ENCODE peak calls at places on chromosomes 16 and 17, in nine cellular contexts. L, Q, Y, C, B, W, F, K and N are unnamed samples.

GRCh38 chr16:53960050-53960812 is 256.3 kb downstream of the FTO start:
- DNase-seq in F (no peak), L (no peak), Y (no peak), K (no peak), Q (no peak), C (no peak), W (no peak), B (no peak), N (no peak)

GRCh38 chr17:72788950-72789585 is 303.4 kb downstream of the SLC39A11 start:
- DNase-seq in K (no peak), Y (no peak), W (peak), L (no peak), Q (no peak), B (no peak), C (no peak), F (no peak), N (peak)

GRCh38 chr17:46892192-46892703 is 30.7 kb upstream of the GOSR2 start:
- DNase-seq in F (no peak), L (no peak), C (no peak), Y (peak), B (no peak), Q (no peak), K (no peak), W (no peak), N (no peak)

GRCh38 chr17:16419929-16420271 is 4.5 kb downstream of the TRPV2 start:
- DNase-seq in W (peak), K (no peak), L (no peak), B (no peak), Q (no peak), C (peak), F (no peak), Y (no peak), N (peak)

GRCh38 chr17:67359960-67360817 is 6.2 kb downstream of the PSMD12 start:
- DNase-seq in W (no peak), F (peak), C (peak), B (no peak), L (no peak), Q (no peak), K (no peak), Y (peak), N (peak)

GRCh38 chr17:63841350-63842172 is 924 bp downstream of the SMARCD2 start:
- DNase-seq in B (peak), Q (no peak), F (no peak), K (peak), C (no peak), Y (peak), L (no peak), W (peak), N (peak)

GRCh38 chr16:88634141-88634993 is 4.0 kb upstream of the IL17C start:
- DNase-seq in F (no peak), B (peak), Y (peak), C (peak), K (no peak), W (peak), Q (no peak), L (no peak), N (peak)

GRCh38 chr16:85486256-85486915 is 126.7 kb upstream of the GSE1 start:
- DNase-seq in C (no peak), L (no peak), F (no peak), K (no peak), B (no peak), Y (no peak), Q (no peak), W (no peak), N (no peak)

GRCh38 chr17:45338023-45338781 is 21.4 kb upstream of the MAP3K14 start:
- DNase-seq in B (no peak), F (no peak), K (peak), W (no peak), C (no peak), Y (no peak), Q (no peak), L (no peak), N (no peak)

GRCh38 chr17:81142301-81143199 is 22.8 kb upstream of the PVALEF start:
- DNase-seq in Y (peak), K (peak), Q (peak), L (peak), C (peak), F (peak), W (peak), B (peak), N (peak)

GRCh38 chr17:82775033-82775823 is 23.4 kb downstream of the TBCD start:
- DNase-seq in Q (no peak), B (peak), C (peak), K (peak), L (no peak), Y (peak), F (peak), W (no peak), N (peak)

GRCh38 chr17:81313776-81314409 is 18.8 kb upstream of the SLC38A10 start:
- DNase-seq in W (no peak), K (no peak), C (no peak), F (no peak), B (no peak), L (no peak), Y (no peak), Q (no peak), N (no peak)

GRCh38 chr16:10220942-10221341 is 38.7 kb upstream of the GRIN2A start:
- DNase-seq in F (no peak), L (no peak), K (no peak), C (no peak), B (no peak), Y (no peak), W (no peak), Q (no peak), N (no peak)

GRCh38 chr17:80198144-80198661 is 21.9 kb downstream of the SGSH start:
- DNase-seq in F (no peak), Q (no peak), B (no peak), C (no peak), W (no peak), L (no peak), K (no peak), Y (peak), N (no peak)

GRCh38 chr17:51640108-51640622 is 379.8 kb downstream of the UTP18 start:
- DNase-seq in Y (peak), K (no peak), C (no peak), Q (no peak), W (no peak), F (peak), B (no peak), L (no peak), N (peak)

GRCh38 chr17:73542323-73542722 is 101.9 kb downstream of the SDK2 start:
- DNase-seq in W (no peak), C (no peak), L (no peak), Q (no peak), B (no peak), Y (no peak), F (no peak), K (no peak), N (no peak)

GRCh38 chr16:4679156-4679853 is 14.1 kb upstream of the NUDT16L1 start:
- DNase-seq in W (no peak), Y (peak), F (no peak), B (peak), K (peak), L (no peak), Q (no peak), C (peak), N (no peak)

GRCh38 chr17:83007504-83008475 is 71.6 kb upstream of the METRNL start:
- DNase-seq in Q (no peak), L (no peak), W (no peak), F (no peak), B (no peak), Y (peak), K (no peak), C (no peak), N (no peak)

GRCh38 chr17:10516638-10517037 is 1.7 kb downstream of the MYH1 start:
- DNase-seq in L (no peak), B (no peak), Q (no peak), K (no peak), Y (no peak), C (no peak), W (no peak), F (no peak), N (no peak)

GRCh38 chr17:10516065-10516464 is 2.3 kb downstream of the MYH1 start:
- DNase-seq in C (no peak), K (no peak), Q (no peak), B (no peak), Y (no peak), W (no peak), F (no peak), L (no peak), N (no peak)

GRCh38 chr17:10512856-10513255 is 5.5 kb downstream of the MYH1 start:
- DNase-seq in Q (no peak), F (no peak), Y (no peak), B (no peak), K (no peak), W (no peak), L (no peak), C (no peak), N (no peak)

GRCh38 chr17:10518271-10519037 is at the start of gene MYH1:
- DNase-seq in Y (no peak), F (no peak), C (no peak), B (no peak), K (no peak), W (no peak), Q (no peak), L (no peak), N (no peak)

DNA sequence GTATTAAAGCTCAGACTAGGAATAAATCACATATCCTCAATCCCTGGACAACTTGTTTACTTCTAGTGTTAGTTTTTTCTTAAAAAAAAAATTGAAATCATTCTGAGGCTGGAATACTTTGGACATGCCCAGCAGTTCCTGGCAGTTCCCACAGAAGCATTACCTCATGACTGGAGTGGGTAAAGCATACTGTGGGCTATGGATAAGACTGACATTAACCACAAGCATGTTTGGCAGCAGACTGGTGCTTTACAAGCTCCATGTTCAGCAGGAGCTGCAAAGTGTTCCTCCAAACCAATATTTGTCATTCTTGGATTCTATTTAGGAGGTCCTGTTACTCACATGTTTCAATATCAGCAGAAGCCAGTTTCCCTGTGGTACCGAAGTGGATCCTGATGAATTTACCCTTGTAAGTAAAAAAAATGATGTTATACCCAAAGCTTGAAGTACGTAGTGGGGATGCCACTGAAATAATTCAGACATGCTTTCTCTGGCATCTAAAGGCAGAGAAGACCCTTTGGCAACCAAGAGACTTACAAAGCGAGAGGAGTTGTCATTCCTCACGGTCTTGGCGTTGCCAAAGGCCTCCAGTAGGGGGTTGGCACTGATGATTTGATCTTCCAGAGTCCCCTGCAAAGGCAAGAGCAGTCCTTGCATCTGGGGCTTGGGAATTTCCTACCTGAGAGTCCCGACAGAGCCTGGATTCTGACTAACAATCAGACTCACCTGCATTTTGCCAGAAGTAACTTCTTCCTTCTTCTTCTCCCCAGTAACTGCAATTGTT is 4.9 kb downstream of the MYH1 start:
- DNase-seq in L (no peak), Q (no peak), C (no peak), F (no peak), B (no peak), Y (no peak), W (no peak), K (no peak), N (no peak)
- H3K4me3 ChIP-seq in L (no peak), Q (no peak), C (no peak), F (no peak), B (no peak), Y (no peak), W (no peak), K (no peak), N (no peak)

GRCh38 chr17:36778458-36778857 is 158.8 kb upstream of the LHX1 start:
- DNase-seq in L (no peak), K (no peak), Y (no peak), W (no peak), B (no peak), Q (peak), C (no peak), F (no peak), N (no peak)
- TF ChIP-seq CTCF in L (no peak), K (no peak), Y (no peak), W (no peak), B (no peak), Q (no peak), C (no peak), F (no peak), N (no peak)

GRCh38 chr16:24167129-24167528 is 89.0 kb upstream of the CACNG3 start:
- DNase-seq in W (no peak), B (no peak), Y (no peak), K (no peak), Q (no peak), L (no peak), F (no peak), C (no peak), N (no peak)

GRCh38 chr16:24166684-24167083 is 89.5 kb upstream of the CACNG3 start:
- DNase-seq in F (no peak), L (no peak), W (no peak), Q (no peak), B (no peak), K (no peak), Y (no peak), C (no peak), N (no peak)

GRCh38 chr16:24164402-24164801 is 91.7 kb upstream of the CACNG3 start:
- DNase-seq in Q (no peak), K (no peak), W (no peak), L (no peak), F (no peak), Y (no peak), B (no peak), C (no peak), N (no peak)

GRCh38 chr16:24165273-24165672 is 90.9 kb upstream of the CACNG3 start:
- DNase-seq in W (no peak), L (no peak), Y (no peak), K (no peak), Q (no peak), F (no peak), C (no peak), B (no peak), N (no peak)

GRCh38 chr16:24163935-24164334 is 92.2 kb upstream of the CACNG3 start:
- DNase-seq in Q (no peak), L (no peak), C (no peak), F (no peak), K (no peak), B (no peak), Y (no peak), W (no peak), N (no peak)
- H3K4me3 ChIP-seq in Q (no peak), L (no peak), C (no peak), F (no peak), K (no peak), B (no peak), Y (no peak), W (no peak), N (no peak)

GRCh38 chr16:28821874-28822519 is 802 bp upstream of the ATXN2L start:
- DNase-seq in Y (peak), L (no peak), B (no peak), Q (no peak), F (no peak), W (peak), C (no peak), K (no peak), N (no peak)

GRCh38 chr16:28823291-28823718 is 506 bp downstream of the ATXN2L start:
- DNase-seq in F (no peak), W (no peak), C (peak), Q (no peak), Y (no peak), L (no peak), K (no peak), B (no peak), N (no peak)

GRCh38 chr16:28822520-28823290 is at the start of gene ATXN2L:
- DNase-seq in Q (peak), B (peak), K (peak), F (peak), L (peak), C (peak), Y (peak), W (peak), N (peak)

GRCh38 chr16:28824548-28824973 is 1.8 kb downstream of the ATXN2L start:
- DNase-seq in L (no peak), Q (no peak), W (no peak), B (no peak), Y (no peak), K (no peak), C (no peak), F (no peak), N (no peak)

DNA sequence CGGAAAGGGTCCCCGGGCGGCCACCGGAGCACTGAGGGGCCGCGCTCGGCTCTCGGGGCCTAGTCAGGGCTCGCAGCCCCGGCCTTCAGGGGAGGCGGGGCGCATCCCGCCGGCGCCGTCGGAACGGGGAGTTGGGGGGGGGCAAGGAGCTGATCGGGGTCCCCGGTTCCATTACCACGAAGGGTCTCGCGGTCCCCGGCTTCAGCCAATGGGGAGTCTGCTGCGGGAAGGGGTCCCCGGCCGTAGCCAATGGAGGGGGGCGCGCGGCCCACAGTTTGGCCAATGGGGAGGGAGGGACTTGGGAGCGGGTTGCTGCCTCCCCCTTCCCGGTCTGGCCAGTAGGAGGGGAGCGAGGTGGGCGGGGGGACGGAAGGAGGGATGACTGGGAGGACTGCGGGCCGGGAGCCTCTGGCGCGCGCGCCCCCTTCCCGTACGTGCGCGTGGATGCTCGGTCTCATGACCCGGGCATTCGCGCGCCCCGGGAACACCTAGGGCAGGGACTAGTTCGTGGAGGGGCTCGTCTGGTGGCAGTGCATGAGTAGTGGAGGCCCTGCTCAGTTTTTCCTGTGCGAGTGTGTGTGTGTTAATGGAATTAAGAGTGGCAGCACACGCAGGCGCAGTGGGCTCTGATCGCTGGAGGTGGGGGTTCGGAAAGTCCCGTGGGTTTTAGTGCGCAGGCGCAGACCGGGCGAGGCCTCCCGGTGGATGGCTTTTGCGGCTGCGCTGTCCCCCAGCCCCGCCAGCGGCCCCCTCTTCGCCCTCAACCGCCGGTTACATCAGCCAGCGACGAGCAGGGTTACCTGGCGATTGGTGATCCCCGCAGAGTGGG is 1.1 kb downstream of the ATXN2L start:
- DNase-seq in C (peak), L (peak), W (peak), Y (peak), K (peak), Q (peak), B (peak), F (peak), N (peak)
- TF ChIP-seq CTCF in C (peak), L (no peak), W (peak), Y (peak), K (peak), Q (peak), B (peak), F (no peak), N (peak)

GRCh38 chr17:9199474-9200196 is 178.3 kb downstream of the NTN1 start:
- DNase-seq in C (no peak), K (no peak), B (peak), L (no peak), Y (peak), W (no peak), F (no peak), Q (no peak), N (no peak)
- H3K4me3 ChIP-seq in C (no peak), K (no peak), B (no peak), L (no peak), Y (no peak), W (no peak), F (no peak), Q (no peak), N (no peak)